ENCODE peak calls at places on chromosomes 13 and 19, in five cellular contexts. A is bronchial epithelial cell, M is SHP77, E is IMR-90, S is T follicular helper cell. T is an unnamed sample.

GRCh38 chr19:47446534-47447469 is 24.9 kb downstream of the SLC8A2 start:
- DNase-seq in S (no peak), M (peak; percentile 81), A (peak; percentile 55), E (no peak), T (no peak)

GRCh38 chr19:31511098-31511497 is 161.9 kb upstream of the TSHZ3 start:
- DNase-seq in E (no peak), S (no peak), A (no peak), M (no peak), T (no peak)

GRCh38 chr13:83449666-83450395 is 432.4 kb downstream of the SLITRK1 start:
- DNase-seq in M (no peak), E (peak; percentile 62), A (peak; percentile 84), S (no peak), T (peak; percentile 13)

GRCh38 chr13:70523622-70524021 is 415.4 kb upstream of the KLHL1 start:
- DNase-seq in A (no peak), E (no peak), S (no peak), M (peak; percentile 9), T (no peak)

GRCh38 chr13:28837111-28837510 is 17.0 kb downstream of the MTUS2 start:
- DNase-seq in E (no peak), S (no peak), A (no peak), M (no peak), T (no peak)

GRCh38 chr19:19464339-19465098 is 50.8 kb downstream of the TSSK6 start:
- DNase-seq in S (no peak), E (peak; percentile 73), A (peak; percentile 81), M (no peak), T (no peak)

GRCh38 chr19:35792888-35793287 is 17.5 kb downstream of the ARHGAP33 start:
- DNase-seq in S (no peak), M (no peak), A (no peak), E (no peak), T (no peak)

GRCh38 chr13:30847697-30848307 is 58.3 kb upstream of the MEDAG start:
- DNase-seq in S (no peak), E (peak; percentile 99), A (peak; percentile 53), M (no peak), T (no peak)

GRCh38 chr19:29524912-29525870 is 603 bp upstream of the VSTM2B start:
- DNase-seq in A (no peak), S (no peak), E (no peak), M (no peak), T (no peak)

GRCh38 chr13:24148414-24149305 is 11.9 kb upstream of the SPATA13 start:
- DNase-seq in A (peak; percentile 99), S (no peak), M (no peak), E (peak; percentile 99), T (peak; percentile 91)

GRCh38 chr13:94860981-94861407 is 148.6 kb upstream of the SOX21 start:
- DNase-seq in A (peak; percentile 26), S (no peak), E (peak; percentile 13), M (peak; percentile 23), T (no peak)